ENCODE peak calls at places on chromosomes 2 and 18, in four cellular contexts. One of them, this sample, is unnamed.

GRCh38 chr18:49731860-49732311 is 81.4 kb downstream of the ACAA2 start:
- DNase-seq in gastrocnemius medialis: no peak
- DNase-seq in T-helper 9 cell: no peak
- DNase-seq in foreskin fibroblast: no peak
- DNase-seq in this sample: no peak

GRCh38 chr2:128788636-128789220 is 470.1 kb upstream of the HS6ST1 start:
- DNase-seq in gastrocnemius medialis: no peak
- DNase-seq in T-helper 9 cell: no peak
- DNase-seq in foreskin fibroblast: no peak
- DNase-seq in this sample: no peak

GRCh38 chr2:15302154-15302553 is 259.0 kb downstream of the NBAS start:
- DNase-seq in foreskin fibroblast: peak; percentile 55
- DNase-seq in gastrocnemius medialis: peak; percentile 18
- DNase-seq in T-helper 9 cell: no peak
- DNase-seq in this sample: peak; percentile 25

GRCh38 chr2:68225119-68225632 is 27.2 kb downstream of the PPP3R1 start:
- DNase-seq in T-helper 9 cell: peak; percentile 5
- DNase-seq in foreskin fibroblast: peak; percentile 37
- DNase-seq in gastrocnemius medialis: no peak
- DNase-seq in this sample: peak; percentile 20

GRCh38 chr2:166917433-166917832 is 29.2 kb downstream of the XIRP2 start:
- DNase-seq in T-helper 9 cell: no peak
- DNase-seq in gastrocnemius medialis: no peak
- DNase-seq in foreskin fibroblast: peak; percentile 24
- DNase-seq in this sample: no peak

GRCh38 chr2:72932045-72932444 is 14.7 kb downstream of the EMX1 start:
- DNase-seq in T-helper 9 cell: no peak
- DNase-seq in gastrocnemius medialis: no peak
- DNase-seq in foreskin fibroblast: peak; percentile 62
- DNase-seq in this sample: no peak

GRCh38 chr2:102449370-102449974 is 23.6 kb upstream of the SLC9A4 start:
- DNase-seq in gastrocnemius medialis: no peak
- DNase-seq in foreskin fibroblast: peak; percentile 72
- DNase-seq in T-helper 9 cell: peak; percentile 57
- DNase-seq in this sample: peak; percentile 12

GRCh38 chr2:23351388-23352141 is 33.4 kb upstream of the KLHL29 start:
- DNase-seq in T-helper 9 cell: no peak
- DNase-seq in gastrocnemius medialis: peak; percentile 66
- DNase-seq in foreskin fibroblast: peak; percentile 89
- DNase-seq in this sample: peak; percentile 65

GRCh38 chr2:160816916-160817315 is 323.3 kb upstream of the RBMS1 start:
- DNase-seq in T-helper 9 cell: no peak
- DNase-seq in gastrocnemius medialis: no peak
- DNase-seq in foreskin fibroblast: peak; percentile 11
- DNase-seq in this sample: no peak

GRCh38 chr18:67973916-67974315 is 457.4 kb upstream of the DSEL start:
- DNase-seq in gastrocnemius medialis: no peak
- DNase-seq in T-helper 9 cell: no peak
- DNase-seq in foreskin fibroblast: peak; percentile 26
- DNase-seq in this sample: no peak

GRCh38 chr18:61209802-61210201 is 123.4 kb upstream of the CDH20 start:
- DNase-seq in T-helper 9 cell: no peak
- DNase-seq in foreskin fibroblast: no peak
- DNase-seq in gastrocnemius medialis: peak; percentile 10
- DNase-seq in this sample: no peak

GRCh38 chr18:5895886-5896740 is 791 bp upstream of the TMEM200C start:
- DNase-seq in foreskin fibroblast: peak; percentile 33
- DNase-seq in gastrocnemius medialis: no peak
- DNase-seq in T-helper 9 cell: no peak
- DNase-seq in this sample: no peak

GRCh38 chr2:173075781-173076556 is at the start of gene MAP3K20:
- DNase-seq in foreskin fibroblast: peak; percentile 92
- DNase-seq in gastrocnemius medialis: peak; percentile 82
- DNase-seq in T-helper 9 cell: peak; percentile 31
- DNase-seq in this sample: no peak

This sample was measured in HFF-Myc.